ENCODE peak calls at places on chromosomes 3 and 15, in six cellular contexts. O, I, N, L, T and C are unnamed samples.

GRCh38 chr3:177836671-177837070 is 639.4 kb upstream of the TBL1XR1 start:
- DNase-seq in I (no peak), L (no peak), N (no peak), O (no peak), T (no peak), C (no peak)

GRCh38 chr3:65558821-65559220 is 479.9 kb downstream of the MAGI1 start:
- DNase-seq in N (no peak), L (no peak), O (no peak), T (no peak), I (no peak), C (no peak)

GRCh38 chr15:100922192-100923040 is 3.3 kb downstream of the LRRK1 start:
- DNase-seq in N (no peak), O (no peak), T (no peak), L (no peak), I (no peak), C (no peak)

GRCh38 chr15:101436526-101436925 is 53.0 kb downstream of the PCSK6 start:
- DNase-seq in N (peak), I (no peak), O (no peak), L (no peak), T (no peak), C (no peak)

GRCh38 chr15:31393441-31394091 is 66.9 kb downstream of the KLF13 start:
- DNase-seq in I (no peak), N (no peak), O (no peak), T (no peak), L (no peak), C (no peak)

GRCh38 chr3:158405507-158405906 is 165.5 kb upstream of the MLF1 start:
- DNase-seq in T (no peak), O (no peak), L (no peak), I (no peak), N (no peak), C (no peak)

GRCh38 chr15:51842852-51843737 is 13.6 kb downstream of the TMOD3 start:
- DNase-seq in I (no peak), L (no peak), O (no peak), T (no peak), N (no peak), C (no peak)

GRCh38 chr3:134933997-134934396 is 138.9 kb downstream of the EPHB1 start:
- DNase-seq in O (no peak), T (no peak), N (peak), I (no peak), L (no peak), C (no peak)

GRCh38 chr3:167066977-167067843 is 312.9 kb downstream of the ZBBX start:
- DNase-seq in L (no peak), I (no peak), O (no peak), T (no peak), N (no peak), C (no peak)

GRCh38 chr3:101950985-101951733 is 101.8 kb downstream of the NFKBIZ start:
- DNase-seq in L (no peak), O (no peak), I (no peak), N (no peak), T (no peak), C (no peak)

GRCh38 chr3:165254812-165255211 is 58.6 kb upstream of the SLITRK3 start:
- DNase-seq in T (no peak), O (no peak), I (no peak), N (no peak), L (no peak), C (no peak)

GRCh38 chr3:177521305-177521704 is 324.0 kb upstream of the TBL1XR1 start:
- DNase-seq in I (no peak), T (no peak), O (no peak), N (no peak), L (no peak), C (no peak)

GRCh38 chr3:51680196-51680595 is 9.1 kb downstream of the TEX264 start:
- DNase-seq in I (no peak), N (no peak), T (no peak), L (no peak), O (no peak), C (no peak)

GRCh38 chr3:64088408-64089136 is 65.3 kb upstream of the PSMD6 start:
- DNase-seq in L (no peak), T (no peak), I (no peak), N (no peak), O (no peak), C (no peak)

GRCh38 chr15:66622677-66623076 is 56.9 kb upstream of the LCTL start:
- DNase-seq in O (no peak), N (no peak), I (no peak), L (no peak), T (no peak), C (no peak)

GRCh38 chr3:39148116-39149058 is 5.0 kb downstream of the CSRNP1 start:
- DNase-seq in N (no peak), O (no peak), I (no peak), T (no peak), L (no peak), C (no peak)

GRCh38 chr15:59377940-59378339 is 5.3 kb upstream of the MYO1E start:
- DNase-seq in L (no peak), T (no peak), I (no peak), O (no peak), N (no peak), C (no peak)

GRCh38 chr15:48785195-48785594 is 25.7 kb downstream of the CEP152 start:
- DNase-seq in L (peak), I (no peak), O (no peak), T (no peak), N (peak), C (no peak)

GRCh38 chr3:55485208-55485791 is 1.8 kb downstream of the WNT5A start:
- DNase-seq in I (peak), L (peak), O (peak), N (peak), T (no peak), C (no peak)

GRCh38 chr15:42016971-42017370 is 3.9 kb downstream of the PLA2G4E start:
- DNase-seq in I (no peak), O (no peak), N (no peak), L (no peak), T (no peak), C (no peak)

GRCh38 chr3:105847452-105847851 is 21.4 kb downstream of the CBLB start:
- DNase-seq in I (no peak), T (no peak), L (no peak), O (no peak), N (no peak), C (no peak)

GRCh38 chr3:172283848-172284357 is 164.4 kb downstream of the GHSR start:
- DNase-seq in N (no peak), T (no peak), L (no peak), I (no peak), O (no peak), C (no peak)

GRCh38 chr15:42118650-42119531 is 24.5 kb upstream of the PLA2G4D start:
- DNase-seq in N (no peak), O (no peak), I (no peak), L (no peak), T (no peak), C (no peak)

GRCh38 chr3:130759692-130760338 is 13.2 kb upstream of the PIK3R4 start:
- DNase-seq in L (peak), I (no peak), O (peak), T (peak), N (peak), C (peak)

GRCh38 chr3:13218541-13218908 is 145.3 kb upstream of the IQSEC1 start:
- DNase-seq in I (no peak), L (no peak), O (no peak), T (no peak), N (no peak), C (no peak)

GRCh38 chr3:40588406-40588805 is 63.6 kb downstream of the ZNF621 start:
- DNase-seq in T (no peak), L (no peak), N (no peak), O (no peak), I (no peak), C (no peak)

GRCh38 chr3:16478516-16478915 is 35.0 kb downstream of the RFTN1 start:
- DNase-seq in O (peak), N (no peak), T (peak), L (no peak), I (no peak), C (no peak)

GRCh38 chr3:142981901-142982773 is 18.7 kb upstream of the PAQR9 start:
- DNase-seq in N (no peak), O (no peak), I (no peak), L (no peak), T (no peak), C (no peak)

GRCh38 chr3:89576417-89576816 is 469.0 kb downstream of the EPHA3 start:
- DNase-seq in L (no peak), N (no peak), T (no peak), I (no peak), O (no peak), C (no peak)

DNA sequence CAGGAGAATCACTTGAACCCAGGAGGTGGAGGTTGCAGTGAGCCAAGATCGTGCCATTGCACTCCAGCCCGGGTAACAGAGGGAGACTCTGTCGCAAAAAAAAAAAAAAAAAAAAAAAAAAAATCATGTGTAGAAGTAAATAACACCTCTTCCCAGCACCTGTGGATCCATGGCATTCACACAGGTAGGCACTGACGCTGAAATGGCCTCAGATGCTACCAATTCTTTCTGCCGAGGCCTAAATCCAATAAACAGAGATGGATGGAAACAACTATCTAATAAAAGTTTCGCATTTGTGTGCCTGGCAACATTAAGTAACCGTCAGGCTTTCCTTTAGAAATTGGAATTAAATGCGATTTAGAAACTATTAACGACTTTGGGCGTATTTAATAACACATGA is 10.3 kb upstream of the LRRC2 start:
- DNase-seq in I (no peak), L (no peak), N (no peak), T (no peak), O (no peak), C (no peak)
- H3K27ac ChIP-seq in I (no peak), L (no peak), N (no peak), T (no peak), O (no peak), C (no peak)

GRCh38 chr3:179504371-179504770 is 53.1 kb upstream of the GNB4 start:
- DNase-seq in O (no peak), N (no peak), L (no peak), T (no peak), I (no peak), C (no peak)

GRCh38 chr3:179503640-179504039 is 52.4 kb upstream of the GNB4 start:
- DNase-seq in N (no peak), O (no peak), L (no peak), T (no peak), I (no peak), C (no peak)

GRCh38 chr3:179509701-179510100 is 53.0 kb upstream of the ACTL6A start:
- DNase-seq in O (no peak), I (no peak), N (no peak), T (no peak), L (no peak), C (no peak)

GRCh38 chr3:179503152-179503551 is 51.9 kb upstream of the GNB4 start:
- DNase-seq in T (no peak), L (no peak), I (no peak), O (no peak), N (no peak), C (no peak)

DNA sequence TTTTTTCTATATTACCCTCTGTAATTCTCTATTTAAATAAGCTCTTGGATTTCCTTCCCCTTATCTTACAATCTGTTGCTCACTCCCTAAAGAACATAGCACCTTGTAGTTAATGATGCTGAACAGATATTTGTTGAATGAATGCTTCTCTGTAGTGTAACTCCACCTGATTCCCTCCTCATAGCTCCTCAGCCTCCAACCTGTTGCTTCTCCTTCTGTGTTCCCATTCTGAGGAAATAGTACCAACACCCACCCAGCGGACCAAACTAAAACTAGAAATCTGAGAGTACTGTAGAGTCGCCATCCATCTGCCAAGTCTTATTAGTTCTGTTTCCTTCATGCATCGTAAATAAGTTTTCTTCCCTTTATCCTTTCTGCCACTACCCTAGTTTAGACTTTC is 55.5 kb upstream of the GNB4 start:
- DNase-seq in O (no peak), N (no peak), L (no peak), I (no peak), T (no peak), C (no peak)
- H3K27ac ChIP-seq in O (no peak), N (no peak), L (no peak), I (no peak), T (no peak), C (no peak)

GRCh38 chr3:138381950-138382715 is 33.8 kb downstream of the MRAS start:
- DNase-seq in O (peak), T (no peak), L (peak), I (peak), N (peak), C (no peak)
- H3K27ac ChIP-seq in O (peak), T (peak), L (peak), I (no peak), N (peak), C (no peak)

GRCh38 chr3:11554236-11554610 is 89.5 kb downstream of the VGLL4 start:
- DNase-seq in L (no peak), N (no peak), I (peak), O (no peak), T (no peak), C (no peak)

GRCh38 chr3:11555823-11556222 is 87.9 kb downstream of the VGLL4 start:
- DNase-seq in N (no peak), T (no peak), L (no peak), O (no peak), I (no peak), C (no peak)

GRCh38 chr3:11554666-11555065 is 89.0 kb downstream of the VGLL4 start:
- DNase-seq in N (no peak), T (no peak), L (no peak), I (no peak), O (no peak), C (no peak)

GRCh38 chr3:11556234-11556633 is 87.5 kb downstream of the VGLL4 start:
- DNase-seq in I (no peak), N (no peak), T (no peak), O (no peak), L (no peak), C (no peak)

DNA sequence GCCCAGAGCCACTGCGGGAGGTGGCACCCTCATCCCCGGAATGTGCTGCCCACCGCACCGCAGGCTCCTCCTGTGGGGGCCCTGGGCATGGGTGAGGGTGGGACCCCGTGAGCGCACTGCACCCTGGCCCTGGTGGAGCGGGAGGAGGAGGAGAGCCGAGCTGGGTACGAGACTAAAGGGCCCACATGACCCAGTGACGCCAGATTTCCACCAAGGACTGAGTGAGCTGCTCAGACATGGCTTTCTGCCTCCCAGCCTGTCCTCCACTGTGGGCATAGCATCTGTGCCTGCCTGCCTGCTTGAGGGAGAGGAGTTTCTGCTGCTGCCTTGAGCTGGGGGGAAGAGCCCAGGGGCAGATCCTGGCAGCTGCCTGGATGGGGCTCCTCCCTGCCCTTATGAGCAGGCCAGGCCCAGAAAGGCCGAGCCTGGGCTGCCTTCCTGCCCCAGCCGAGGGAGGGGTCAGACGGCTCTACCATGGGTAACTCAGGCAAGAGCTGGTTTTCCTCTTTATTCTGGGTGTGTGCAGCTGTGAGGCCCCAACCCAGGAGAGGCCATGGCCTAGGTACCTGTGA is 88.4 kb downstream of the VGLL4 start:
- DNase-seq in O (no peak), L (no peak), I (no peak), T (no peak), N (peak), C (no peak)
- H3K27ac ChIP-seq in O (peak), L (no peak), I (no peak), T (no peak), N (peak), C (no peak)